ENCODE peak calls at places on chromosome 19, in seven cellular contexts. One of them, this sample, is unnamed.

GRCh38 chr19:43778651-43779050 is 2.1 kb downstream of the KCNN4 start:
- DNase-seq in psoas muscle: no peak
- DNase-seq in left ventricle myocardium inferior: no peak
- DNase-seq in mammary epithelial cell: no peak
- DNase-seq in right lobe of liver: no peak
- DNase-seq in fibroblast of lung: no peak
- DNase-seq in kidney: no peak
- DNase-seq in this sample: no peak

GRCh38 chr19:10424011-10424637 is 3.8 kb downstream of the PDE4A start:
- DNase-seq in psoas muscle: peak
- DNase-seq in left ventricle myocardium inferior: peak
- DNase-seq in mammary epithelial cell: peak
- DNase-seq in right lobe of liver: peak
- DNase-seq in fibroblast of lung: peak
- DNase-seq in kidney: peak
- DNase-seq in this sample: peak

GRCh38 chr19:56348289-56348877 is 33.7 kb upstream of the ZSCAN5A start:
- DNase-seq in psoas muscle: no peak
- DNase-seq in left ventricle myocardium inferior: no peak
- DNase-seq in mammary epithelial cell: peak
- DNase-seq in right lobe of liver: no peak
- DNase-seq in fibroblast of lung: no peak
- DNase-seq in kidney: no peak
- DNase-seq in this sample: no peak

GRCh38 chr19:55257461-55258411 is 1.1 kb downstream of the PPP6R1 start:
- DNase-seq in psoas muscle: no peak
- DNase-seq in left ventricle myocardium inferior: no peak
- DNase-seq in mammary epithelial cell: peak
- DNase-seq in right lobe of liver: no peak
- DNase-seq in fibroblast of lung: no peak
- DNase-seq in kidney: peak
- DNase-seq in this sample: peak

GRCh38 chr19:23789246-23789645 is 30.6 kb upstream of the ZNF681 start:
- DNase-seq in psoas muscle: no peak
- DNase-seq in left ventricle myocardium inferior: no peak
- DNase-seq in mammary epithelial cell: peak
- DNase-seq in right lobe of liver: no peak
- DNase-seq in fibroblast of lung: no peak
- DNase-seq in kidney: no peak
- DNase-seq in this sample: no peak

GRCh38 chr19:42468273-42468796 is 25.6 kb upstream of the CXCL17 start:
- DNase-seq in psoas muscle: no peak
- DNase-seq in left ventricle myocardium inferior: no peak
- DNase-seq in mammary epithelial cell: peak
- DNase-seq in right lobe of liver: no peak
- DNase-seq in fibroblast of lung: peak
- DNase-seq in kidney: no peak
- DNase-seq in this sample: peak

GRCh38 chr19:54191671-54192453 is 754 bp downstream of the TSEN34 start:
- DNase-seq in psoas muscle: peak
- DNase-seq in left ventricle myocardium inferior: no peak
- DNase-seq in mammary epithelial cell: no peak
- DNase-seq in right lobe of liver: no peak
- DNase-seq in fibroblast of lung: peak
- DNase-seq in kidney: peak
- DNase-seq in this sample: no peak

GRCh38 chr19:8494158-8494557 is 8.3 kb downstream of the PRAM1 start:
- DNase-seq in psoas muscle: no peak
- DNase-seq in left ventricle myocardium inferior: no peak
- DNase-seq in mammary epithelial cell: no peak
- DNase-seq in right lobe of liver: no peak
- DNase-seq in fibroblast of lung: no peak
- DNase-seq in kidney: no peak
- DNase-seq in this sample: no peak

GRCh38 chr19:55210120-55210493 is 806 bp upstream of the PTPRH start:
- DNase-seq in psoas muscle: no peak
- DNase-seq in left ventricle myocardium inferior: no peak
- DNase-seq in mammary epithelial cell: peak
- DNase-seq in right lobe of liver: no peak
- DNase-seq in fibroblast of lung: peak
- DNase-seq in kidney: peak
- DNase-seq in this sample: peak

GRCh38 chr19:8610041-8610927 is at the start of gene ADAMTS10:
- DNase-seq in psoas muscle: peak
- DNase-seq in left ventricle myocardium inferior: peak
- DNase-seq in mammary epithelial cell: no peak
- DNase-seq in right lobe of liver: peak
- DNase-seq in fibroblast of lung: peak
- DNase-seq in kidney: peak
- DNase-seq in this sample: no peak

GRCh38 chr19:43532571-43532961 is 422 bp upstream of the ZNF575 start:
- DNase-seq in psoas muscle: no peak
- DNase-seq in left ventricle myocardium inferior: no peak
- DNase-seq in mammary epithelial cell: no peak
- DNase-seq in right lobe of liver: no peak
- DNase-seq in fibroblast of lung: no peak
- DNase-seq in kidney: peak
- DNase-seq in this sample: peak

GRCh38 chr19:40585677-40586422 is 9.2 kb downstream of the SHKBP1 start:
- DNase-seq in psoas muscle: no peak
- DNase-seq in left ventricle myocardium inferior: no peak
- DNase-seq in mammary epithelial cell: peak
- DNase-seq in right lobe of liver: no peak
- DNase-seq in fibroblast of lung: peak
- DNase-seq in kidney: no peak
- DNase-seq in this sample: no peak

GRCh38 chr19:14165986-14166385 is 29.6 kb upstream of the ASF1B start:
- DNase-seq in psoas muscle: no peak
- DNase-seq in left ventricle myocardium inferior: no peak
- DNase-seq in mammary epithelial cell: no peak
- DNase-seq in right lobe of liver: no peak
- DNase-seq in fibroblast of lung: no peak
- DNase-seq in kidney: no peak
- DNase-seq in this sample: no peak

GRCh38 chr19:49119411-49120324 is at the start of gene PPFIA3:
- DNase-seq in psoas muscle: peak
- DNase-seq in left ventricle myocardium inferior: peak
- DNase-seq in mammary epithelial cell: peak
- DNase-seq in right lobe of liver: peak
- DNase-seq in fibroblast of lung: peak
- DNase-seq in kidney: peak
- DNase-seq in this sample: no peak

GRCh38 chr19:50478901-50479715 is 2.5 kb upstream of the GARIN5A start:
- DNase-seq in psoas muscle: no peak
- DNase-seq in left ventricle myocardium inferior: no peak
- DNase-seq in mammary epithelial cell: peak
- DNase-seq in right lobe of liver: no peak
- DNase-seq in fibroblast of lung: peak
- DNase-seq in kidney: peak
- DNase-seq in this sample: peak

GRCh38 chr19:47443331-47443730 is 24.0 kb upstream of the MEIS3 start:
- DNase-seq in psoas muscle: no peak
- DNase-seq in left ventricle myocardium inferior: no peak
- DNase-seq in mammary epithelial cell: no peak
- DNase-seq in right lobe of liver: no peak
- DNase-seq in fibroblast of lung: no peak
- DNase-seq in kidney: no peak
- DNase-seq in this sample: no peak

GRCh38 chr19:10985502-10985901 is 24.7 kb downstream of the SMARCA4 start:
- DNase-seq in psoas muscle: no peak
- DNase-seq in left ventricle myocardium inferior: no peak
- DNase-seq in mammary epithelial cell: no peak
- DNase-seq in right lobe of liver: no peak
- DNase-seq in fibroblast of lung: no peak
- DNase-seq in kidney: no peak
- DNase-seq in this sample: no peak

GRCh38 chr19:11963566-11964355 is 1.1 kb upstream of the ZNF763 start:
- DNase-seq in psoas muscle: peak
- DNase-seq in left ventricle myocardium inferior: peak
- DNase-seq in mammary epithelial cell: peak
- DNase-seq in right lobe of liver: peak
- DNase-seq in fibroblast of lung: peak
- DNase-seq in kidney: peak
- DNase-seq in this sample: peak

GRCh38 chr19:58554494-58555368 is at the start of gene CHMP2A:
- DNase-seq in psoas muscle: peak
- DNase-seq in left ventricle myocardium inferior: peak
- DNase-seq in mammary epithelial cell: peak
- DNase-seq in right lobe of liver: peak
- DNase-seq in fibroblast of lung: peak
- DNase-seq in kidney: peak
- DNase-seq in this sample: peak

GRCh38 chr19:17171874-17172273 is 43.3 kb upstream of the USE1 start:
- DNase-seq in psoas muscle: no peak
- DNase-seq in left ventricle myocardium inferior: no peak
- DNase-seq in mammary epithelial cell: no peak
- DNase-seq in right lobe of liver: no peak
- DNase-seq in fibroblast of lung: no peak
- DNase-seq in kidney: no peak
- DNase-seq in this sample: no peak

GRCh38 chr19:31135841-31136240 is 213.4 kb downstream of the TSHZ3 start:
- DNase-seq in psoas muscle: no peak
- DNase-seq in left ventricle myocardium inferior: no peak
- DNase-seq in mammary epithelial cell: peak
- DNase-seq in right lobe of liver: no peak
- DNase-seq in fibroblast of lung: peak
- DNase-seq in kidney: no peak
- DNase-seq in this sample: no peak

GRCh38 chr19:55986487-55986886 is at the start of gene NLRP5:
- DNase-seq in psoas muscle: no peak
- DNase-seq in left ventricle myocardium inferior: no peak
- DNase-seq in mammary epithelial cell: no peak
- DNase-seq in right lobe of liver: no peak
- DNase-seq in fibroblast of lung: no peak
- DNase-seq in kidney: no peak
- DNase-seq in this sample: no peak

GRCh38 chr19:41161903-41162302 is 31.1 kb upstream of the CYP2S1 start:
- DNase-seq in psoas muscle: no peak
- DNase-seq in left ventricle myocardium inferior: no peak
- DNase-seq in mammary epithelial cell: no peak
- DNase-seq in right lobe of liver: no peak
- DNase-seq in fibroblast of lung: no peak
- DNase-seq in kidney: no peak
- DNase-seq in this sample: no peak

DNA sequence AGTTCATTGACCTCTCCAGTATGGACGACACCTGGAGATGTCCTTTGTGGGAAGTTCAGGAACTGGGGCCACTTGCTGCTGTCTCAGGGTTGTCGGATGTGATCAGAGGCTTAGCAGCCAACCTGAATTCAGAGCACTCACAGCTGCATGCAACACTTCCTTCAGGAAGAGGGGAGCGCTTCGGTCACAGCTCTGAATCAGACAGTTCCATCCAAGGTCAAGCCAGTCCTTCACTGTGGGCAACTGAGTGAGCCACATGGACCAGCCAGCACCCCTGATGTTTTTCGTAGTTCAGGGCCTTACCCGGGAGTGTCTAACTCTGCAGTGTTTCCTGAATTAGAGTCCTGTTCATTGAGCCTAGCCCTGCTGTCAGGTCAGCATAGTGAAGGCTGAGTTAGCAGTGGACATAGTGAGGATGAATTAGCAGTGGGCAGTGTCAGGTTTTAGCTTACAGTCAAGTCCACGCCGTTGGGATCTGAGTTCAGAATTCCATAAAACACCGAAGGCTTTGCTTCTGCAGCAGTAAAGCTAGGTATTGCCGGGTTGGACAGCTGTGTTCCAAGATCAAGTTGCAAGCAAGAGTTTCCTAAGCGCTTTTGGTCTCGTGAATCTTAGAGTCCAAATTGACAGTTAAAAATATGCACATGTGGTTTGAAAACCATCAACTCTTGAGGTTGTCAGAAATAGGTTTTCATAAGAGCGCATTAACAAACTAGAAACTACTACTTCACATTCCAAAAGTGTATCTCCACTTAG is 5.1 kb downstream of the ZNF555 start:
- DNase-seq in psoas muscle: no peak
- DNase-seq in left ventricle myocardium inferior: no peak
- DNase-seq in mammary epithelial cell: no peak
- DNase-seq in right lobe of liver: no peak
- DNase-seq in fibroblast of lung: no peak
- DNase-seq in kidney: no peak
- DNase-seq in this sample: no peak
- H3K27ac ChIP-seq in psoas muscle: peak
- H3K27ac ChIP-seq in left ventricle myocardium inferior: peak
- H3K27ac ChIP-seq in mammary epithelial cell: no peak
- H3K27ac ChIP-seq in right lobe of liver: no peak
- H3K27ac ChIP-seq in fibroblast of lung: no peak
- H3K27ac ChIP-seq in kidney: no peak
- H3K27ac ChIP-seq in this sample: no peak

GRCh38 chr19:52590728-52591127 is 20.6 kb downstream of the ZNF701 start:
- DNase-seq in psoas muscle: no peak
- DNase-seq in left ventricle myocardium inferior: no peak
- DNase-seq in mammary epithelial cell: no peak
- DNase-seq in right lobe of liver: no peak
- DNase-seq in fibroblast of lung: no peak
- DNase-seq in kidney: no peak
- DNase-seq in this sample: no peak
- TF ChIP-seq CTCF in psoas muscle: no peak
- TF ChIP-seq CTCF in left ventricle myocardium inferior: peak
- TF ChIP-seq CTCF in mammary epithelial cell: no peak
- TF ChIP-seq CTCF in right lobe of liver: no peak
- TF ChIP-seq CTCF in fibroblast of lung: no peak
- TF ChIP-seq CTCF in kidney: peak
- TF ChIP-seq CTCF in this sample: no peak

GRCh38 chr19:6105444-6105843 is 4.9 kb downstream of the RFX2 start:
- DNase-seq in psoas muscle: no peak
- DNase-seq in left ventricle myocardium inferior: no peak
- DNase-seq in mammary epithelial cell: no peak
- DNase-seq in right lobe of liver: no peak
- DNase-seq in fibroblast of lung: no peak
- DNase-seq in kidney: no peak
- DNase-seq in this sample: no peak

GRCh38 chr19:6110360-6110977 is at the start of gene RFX2:
- DNase-seq in psoas muscle: peak
- DNase-seq in left ventricle myocardium inferior: peak
- DNase-seq in mammary epithelial cell: peak
- DNase-seq in right lobe of liver: peak
- DNase-seq in fibroblast of lung: peak
- DNase-seq in kidney: peak
- DNase-seq in this sample: peak

GRCh38 chr19:6108721-6109633 is 1.3 kb downstream of the RFX2 start:
- DNase-seq in psoas muscle: peak
- DNase-seq in left ventricle myocardium inferior: peak
- DNase-seq in mammary epithelial cell: peak
- DNase-seq in right lobe of liver: peak
- DNase-seq in fibroblast of lung: peak
- DNase-seq in kidney: peak
- DNase-seq in this sample: peak

GRCh38 chr19:6113616-6114188 is 3.4 kb upstream of the RFX2 start:
- DNase-seq in psoas muscle: no peak
- DNase-seq in left ventricle myocardium inferior: no peak
- DNase-seq in mammary epithelial cell: no peak
- DNase-seq in right lobe of liver: no peak
- DNase-seq in fibroblast of lung: no peak
- DNase-seq in kidney: no peak
- DNase-seq in this sample: no peak

GRCh38 chr19:6109947-6110346 is 353 bp downstream of the RFX2 start:
- DNase-seq in psoas muscle: no peak
- DNase-seq in left ventricle myocardium inferior: peak
- DNase-seq in mammary epithelial cell: no peak
- DNase-seq in right lobe of liver: no peak
- DNase-seq in fibroblast of lung: no peak
- DNase-seq in kidney: no peak
- DNase-seq in this sample: no peak
- H3K27ac ChIP-seq in psoas muscle: no peak
- H3K27ac ChIP-seq in left ventricle myocardium inferior: peak
- H3K27ac ChIP-seq in mammary epithelial cell: peak
- H3K27ac ChIP-seq in right lobe of liver: no peak
- H3K27ac ChIP-seq in fibroblast of lung: peak
- H3K27ac ChIP-seq in kidney: no peak
- H3K27ac ChIP-seq in this sample: peak

GRCh38 chr19:38721977-38722773 is 22.1 kb downstream of the CAPN12 start:
- DNase-seq in psoas muscle: no peak
- DNase-seq in left ventricle myocardium inferior: peak
- DNase-seq in mammary epithelial cell: no peak
- DNase-seq in right lobe of liver: no peak
- DNase-seq in fibroblast of lung: no peak
- DNase-seq in kidney: no peak
- DNase-seq in this sample: no peak
- TF ChIP-seq CTCF in psoas muscle: no peak
- TF ChIP-seq CTCF in left ventricle myocardium inferior: no peak
- TF ChIP-seq CTCF in mammary epithelial cell: no peak
- TF ChIP-seq CTCF in right lobe of liver: no peak
- TF ChIP-seq CTCF in fibroblast of lung: no peak
- TF ChIP-seq CTCF in kidney: no peak
- TF ChIP-seq CTCF in this sample: no peak

This sample was measured in RWPE1.